ENCODE peak calls at places on chromosomes 16 and 17, in six cellular contexts. L is ascending aorta, D is heart right ventricle, Y is adrenal gland, M is GM23248, F is thoracic aorta. K is an unnamed sample.

GRCh38 chr17:42438600-42439567 is 15.8 kb upstream of the CAVIN1 start:
- DNase-seq in M (peak), F (no peak), D (no peak), Y (no peak), L (no peak), K (no peak)

GRCh38 chr16:65744401-65744800 is 622.1 kb upstream of the CDH5 start:
- DNase-seq in Y (no peak), F (no peak), L (no peak), D (no peak), M (no peak), K (peak)

GRCh38 chr17:82160081-82160480 is 52.6 kb downstream of the CCDC57 start:
- DNase-seq in Y (no peak), M (peak), L (no peak), D (no peak), F (no peak), K (no peak)

GRCh38 chr16:369866-370436 is 387 bp downstream of the MRPL28 start:
- DNase-seq in F (no peak), M (peak), L (no peak), D (no peak), Y (no peak), K (no peak)

GRCh38 chr17:64146418-64147109 is 16.6 kb upstream of the ERN1 start:
- DNase-seq in L (peak), Y (peak), M (peak), D (peak), F (no peak), K (peak)

GRCh38 chr16:64452446-64452845 is 669.4 kb downstream of the CDH11 start:
- DNase-seq in D (no peak), Y (no peak), F (no peak), L (no peak), M (peak), K (no peak)

GRCh38 chr16:49921791-49922456 is 66.0 kb upstream of the ZNF423 start:
- DNase-seq in D (peak), F (no peak), L (no peak), Y (peak), M (peak), K (peak)

GRCh38 chr17:58338907-58339774 is 10.5 kb upstream of the TSPOAP1 start:
- DNase-seq in F (no peak), L (peak), Y (peak), D (no peak), M (peak), K (peak)

GRCh38 chr16:15682105-15682570 is 32.1 kb downstream of the NDE1 start:
- DNase-seq in Y (peak), D (no peak), L (peak), M (peak), F (no peak), K (peak)

GRCh38 chr17:37513711-37514110 is 24.0 kb downstream of the DUSP14 start:
- DNase-seq in F (no peak), Y (no peak), L (no peak), M (no peak), D (no peak), K (no peak)

GRCh38 chr16:86494039-86494564 is 16.2 kb upstream of the FOXF1 start:
- DNase-seq in M (no peak), Y (no peak), F (no peak), L (no peak), D (no peak), K (no peak)

GRCh38 chr17:80999224-81000088 is 7.8 kb downstream of the CHMP6 start:
- DNase-seq in Y (no peak), D (no peak), L (no peak), F (no peak), M (no peak), K (no peak)

GRCh38 chr16:24427840-24428239 is 111.5 kb upstream of the RBBP6 start:
- DNase-seq in Y (no peak), M (no peak), D (no peak), F (no peak), L (no peak), K (no peak)

GRCh38 chr17:61005358-61005757 is 327.7 kb downstream of the BCAS3 start:
- DNase-seq in L (no peak), D (peak), F (no peak), M (no peak), Y (no peak), K (no peak)

GRCh38 chr16:4938683-4939030 is 1.7 kb upstream of the PPL start:
- DNase-seq in M (peak), D (no peak), Y (no peak), F (no peak), L (no peak), K (no peak)

GRCh38 chr17:79509496-79509895 is 101.4 kb downstream of the RBFOX3 start:
- DNase-seq in Y (no peak), M (no peak), L (no peak), D (no peak), F (no peak), K (no peak)

GRCh38 chr16:68233835-68234187 is 2.1 kb downstream of the ESRP2 start:
- DNase-seq in M (no peak), D (no peak), Y (peak), F (no peak), L (no peak), K (no peak)

GRCh38 chr16:46949216-46949892 is 24.1 kb downstream of the DNAJA2 start:
- DNase-seq in F (no peak), Y (no peak), D (no peak), L (no peak), M (no peak), K (no peak)

GRCh38 chr17:1639549-1639948 is 6.0 kb downstream of the SCARF1 start:
- DNase-seq in D (no peak), Y (no peak), M (no peak), F (no peak), L (no peak), K (no peak)

DNA sequence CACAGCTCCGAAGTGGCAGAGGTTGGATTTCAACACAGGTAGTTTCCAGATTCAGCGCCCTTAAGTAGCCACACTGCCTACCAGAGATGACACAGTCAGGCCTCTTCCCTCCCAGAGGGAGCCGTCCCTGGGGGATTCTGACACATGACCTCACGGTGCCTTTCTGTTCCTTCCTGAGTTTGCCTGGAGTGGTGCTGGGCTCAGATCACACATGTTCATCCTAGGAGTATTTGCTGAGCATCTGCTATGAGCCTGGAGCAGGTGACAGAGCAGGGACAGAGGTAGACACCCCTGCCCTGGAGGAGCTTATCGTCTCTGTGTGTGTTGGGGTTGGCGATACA is 120.5 kb upstream of the GSE1 start:
- DNase-seq in M (peak), Y (peak), L (no peak), D (no peak), F (no peak), K (no peak)
- H3K27ac ChIP-seq in M (no peak), Y (peak), L (no peak), D (peak), F (no peak), K (no peak)

GRCh38 chr16:75218256-75219076 is at the start of gene CTRB1:
- DNase-seq in F (no peak), M (no peak), D (no peak), L (no peak), Y (peak), K (peak)
- H3K4me3 ChIP-seq in F (no peak), M (no peak), D (no peak), L (peak), Y (no peak), K (peak)

GRCh38 chr16:19697756-19698318 is 20.2 kb downstream of the KNOP1 start:
- DNase-seq in L (no peak), F (no peak), D (no peak), Y (peak), M (no peak), K (no peak)

GRCh38 chr16:19696961-19697360 is 21.1 kb downstream of the KNOP1 start:
- DNase-seq in Y (no peak), M (no peak), L (no peak), D (no peak), F (no peak), K (no peak)

GRCh38 chr16:19699472-19699871 is 18.6 kb downstream of the KNOP1 start:
- DNase-seq in L (no peak), F (no peak), M (no peak), D (no peak), Y (no peak), K (no peak)

GRCh38 chr16:19700319-19700781 is 17.7 kb downstream of the KNOP1 start:
- DNase-seq in F (no peak), L (no peak), D (no peak), M (peak), Y (peak), K (no peak)

DNA sequence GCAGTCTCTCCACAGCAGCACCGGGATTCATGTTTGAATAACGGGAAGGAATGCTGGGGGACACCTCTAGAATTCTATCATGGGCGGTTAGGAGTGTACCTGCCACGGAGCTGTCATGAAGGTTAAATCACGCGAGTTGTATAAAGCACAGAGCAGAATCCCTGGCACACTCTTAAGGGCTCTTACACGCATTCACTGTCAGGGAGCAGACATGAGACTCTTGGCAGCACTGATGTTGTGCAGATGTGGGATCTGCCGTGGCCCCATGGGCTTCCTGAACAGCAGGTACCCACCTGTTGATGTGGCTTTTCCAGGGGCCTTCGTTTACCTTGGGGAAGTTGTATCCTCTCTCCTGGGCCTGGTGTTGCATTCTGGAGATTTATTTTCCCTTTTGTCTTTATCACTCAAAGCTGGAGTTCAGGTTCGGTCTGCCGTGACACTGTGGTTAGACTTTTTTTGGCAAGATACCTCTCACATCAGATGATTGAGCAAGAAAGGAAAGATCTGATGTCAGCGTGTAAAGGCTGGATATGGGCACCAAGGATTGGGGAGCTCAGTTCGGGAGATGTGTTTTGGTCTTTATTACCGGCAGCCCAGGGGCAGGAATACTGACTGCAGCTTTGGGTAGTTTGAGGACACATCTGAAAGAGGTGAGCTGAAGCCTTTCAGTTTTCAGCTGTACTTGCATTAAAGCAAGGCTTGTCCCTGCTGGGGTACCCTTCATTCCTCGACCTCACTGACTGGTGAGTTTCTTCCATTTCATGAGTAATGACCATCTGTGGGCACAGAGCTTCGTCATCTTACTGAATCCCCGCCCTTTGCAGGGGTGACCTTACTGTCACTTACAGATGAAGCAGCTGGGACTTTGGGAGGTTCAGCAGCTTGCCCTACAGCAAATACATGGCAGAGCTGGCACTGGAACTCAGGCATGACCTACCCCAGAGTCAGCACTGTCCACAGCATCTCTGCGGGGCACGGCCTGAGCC is 19.3 kb downstream of the KNOP1 start:
- DNase-seq in D (no peak), Y (peak), F (no peak), M (peak), L (no peak), K (no peak)
- H3K27ac ChIP-seq in D (peak), Y (peak), F (no peak), M (peak), L (no peak), K (no peak)

DNA sequence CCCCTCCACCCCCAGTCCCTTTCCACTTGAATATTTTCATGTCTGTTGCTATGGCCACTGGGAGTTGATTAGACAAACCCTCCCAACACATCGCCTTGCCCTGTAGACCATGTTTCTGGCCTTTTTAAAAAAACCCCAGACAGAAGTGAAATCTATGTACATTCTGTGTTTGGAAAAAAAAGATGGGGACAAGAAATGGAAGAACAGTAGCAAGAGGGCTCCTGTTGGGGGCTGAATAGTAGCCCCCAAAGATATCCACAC is 287.2 kb downstream of the SOX9 start:
- DNase-seq in D (no peak), Y (no peak), M (no peak), F (no peak), L (no peak), K (no peak)
- H3K4me3 ChIP-seq in D (no peak), Y (no peak), M (no peak), F (no peak), L (no peak), K (no peak)

DNA sequence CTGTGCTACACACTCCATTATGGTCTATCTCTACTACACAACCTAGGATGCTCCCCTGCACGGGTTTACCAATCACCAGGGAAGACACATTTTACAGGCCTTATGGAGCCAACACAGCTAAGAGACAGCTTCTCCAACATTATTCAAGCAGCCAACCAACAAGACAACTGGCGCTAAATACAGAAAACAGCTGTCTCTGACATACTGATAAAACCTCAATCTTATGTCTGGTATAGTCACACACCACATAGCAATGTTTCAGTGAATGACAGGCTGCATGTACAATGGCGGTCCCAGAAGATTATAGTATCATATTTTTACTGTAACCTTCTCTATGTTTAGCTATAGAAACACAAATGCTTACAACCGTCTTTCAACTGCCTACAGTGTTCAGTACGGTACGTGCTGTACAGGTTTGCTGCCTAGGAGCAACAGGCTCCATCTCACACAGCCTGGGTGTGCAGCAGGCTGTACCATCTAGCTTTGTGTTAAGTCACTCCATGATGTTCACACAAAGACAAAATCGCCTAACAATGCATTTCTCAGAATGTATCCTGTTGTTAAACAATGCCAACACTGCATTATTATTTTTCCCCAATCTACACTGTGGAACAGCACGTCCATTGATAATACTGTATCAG is 10.9 kb downstream of the USP22 start:
- DNase-seq in Y (no peak), M (no peak), D (no peak), L (no peak), F (no peak), K (peak)
- H3K27ac ChIP-seq in Y (no peak), M (no peak), D (no peak), L (no peak), F (no peak), K (no peak)